ENCODE peak calls at places on chromosomes 6 and 20, in ten cellular contexts. V is CD4-positive, alpha-beta T cell; B is A673; G is AG10803; S is fibroblast of the aortic adventitia; O is nephron progenitor cell; Y is Peyer's patch; Z is lower lobe of right lung; T is cardiac muscle cell; Q is CD8-positive, alpha-beta T cell. M is an unnamed sample.

GRCh38 chr20:21517566-21518277 is 3.9 kb upstream of the NKX2-2 start:
- DNase-seq in V (no peak), Q (no peak), T (no peak), O (no peak), Z (peak), G (no peak), B (peak), Y (peak), S (no peak), M (peak)

GRCh38 chr20:64279826-64280459 is 24.4 kb downstream of the PCMTD2 start:
- DNase-seq in O (no peak), V (no peak), G (no peak), S (no peak), B (no peak), Z (no peak), T (no peak), Q (no peak), Y (no peak), M (no peak)

GRCh38 chr6:69719602-69720193 is 77.1 kb downstream of the LMBRD1 start:
- DNase-seq in T (peak), Z (no peak), Y (no peak), G (peak), Q (no peak), S (peak), O (no peak), B (peak), V (no peak), M (no peak)

GRCh38 chr20:25083773-25084615 is 2.1 kb upstream of the VSX1 start:
- DNase-seq in G (no peak), B (no peak), Y (no peak), Z (no peak), S (no peak), T (no peak), Q (no peak), O (peak), V (peak), M (peak)

GRCh38 chr20:44170796-44171410 is 16.1 kb downstream of the JPH2 start:
- DNase-seq in T (peak), V (no peak), G (peak), B (peak), S (peak), O (no peak), Z (no peak), Y (no peak), Q (no peak), M (no peak)

GRCh38 chr6:43972915-43973304 is 154.3 kb downstream of the MRPL14 start:
- DNase-seq in V (no peak), O (no peak), Z (peak), Q (no peak), G (peak), B (peak), S (peak), T (peak), Y (peak), M (no peak)

GRCh38 chr6:137237413-137238170 is 18.4 kb upstream of the IFNGR1 start:
- DNase-seq in S (peak), T (peak), B (peak), Y (no peak), G (peak), Q (no peak), Z (no peak), V (no peak), O (no peak), M (no peak)

GRCh38 chr6:26216886-26217713 is 129.9 kb downstream of the HFE start:
- DNase-seq in B (no peak), G (peak), V (peak), Z (peak), T (peak), S (peak), Y (peak), Q (peak), O (peak), M (no peak)

GRCh38 chr6:13787146-13787545 is 27.2 kb downstream of the MCUR1 start:
- DNase-seq in V (no peak), T (peak), Y (no peak), G (peak), S (peak), O (no peak), Z (no peak), Q (no peak), B (peak), M (no peak)

GRCh38 chr20:11281768-11282167 is 608.0 kb upstream of the JAG1 start:
- DNase-seq in B (no peak), O (no peak), Q (no peak), Z (no peak), V (no peak), T (no peak), Y (no peak), S (no peak), G (no peak), M (no peak)

GRCh38 chr20:64146936-64147451 is 17.3 kb upstream of the MYT1 start:
- DNase-seq in G (no peak), S (no peak), Z (peak), O (no peak), B (no peak), V (no peak), T (no peak), Q (no peak), Y (no peak), M (no peak)

GRCh38 chr6:150741633-150742200 is 123.8 kb upstream of the MTHFD1L start:
- DNase-seq in V (no peak), S (no peak), G (no peak), O (no peak), Q (no peak), B (peak), Y (peak), Z (no peak), T (peak), M (peak)

GRCh38 chr20:48627737-48628128 is 200.1 kb downstream of the PREX1 start:
- DNase-seq in G (no peak), T (no peak), B (no peak), S (no peak), O (no peak), Y (no peak), Q (no peak), Z (peak), V (no peak), M (no peak)

GRCh38 chr6:169800668-169801395 is 49.4 kb downstream of the ERMARD start:
- DNase-seq in O (no peak), Q (no peak), B (peak), Z (no peak), V (no peak), T (peak), G (peak), S (peak), Y (no peak), M (no peak)

GRCh38 chr20:57941121-57941522 is 231.3 kb upstream of the PMEPA1 start:
- DNase-seq in S (no peak), Q (no peak), G (no peak), O (no peak), V (no peak), B (no peak), T (no peak), Z (no peak), Y (peak), M (no peak)

GRCh38 chr20:47318027-47318595 is 38.4 kb downstream of the ZMYND8 start:
- DNase-seq in O (peak), Z (peak), B (peak), V (no peak), Q (no peak), S (peak), G (peak), T (no peak), Y (no peak), M (no peak)

GRCh38 chr6:44805239-44805849 is 417.8 kb downstream of the CDC5L start:
- DNase-seq in Z (no peak), Y (no peak), O (no peak), V (no peak), T (peak), G (peak), Q (no peak), S (peak), B (no peak), M (no peak)

GRCh38 chr6:46175446-46175845 is 4.7 kb upstream of the ENPP5 start:
- DNase-seq in O (no peak), G (peak), Z (no peak), S (no peak), B (no peak), T (peak), Q (no peak), V (no peak), Y (no peak), M (peak)

GRCh38 chr20:6993526-6993925 is 226.0 kb downstream of the BMP2 start:
- DNase-seq in Q (no peak), T (no peak), Y (no peak), Z (no peak), O (no peak), V (no peak), B (no peak), S (no peak), G (no peak), M (no peak)

GRCh38 chr6:36821581-36822335 is 17.5 kb downstream of the CPNE5 start:
- DNase-seq in O (no peak), G (no peak), B (no peak), Y (no peak), Q (no peak), S (no peak), T (no peak), V (no peak), Z (no peak), M (no peak)

GRCh38 chr6:113719056-113719455 is 138.1 kb upstream of the MARCKS start:
- DNase-seq in G (no peak), V (no peak), O (no peak), Y (peak), S (peak), Q (no peak), Z (no peak), B (peak), T (no peak), M (no peak)

GRCh38 chr6:133756046-133756445 is 132.9 kb upstream of the TCF21 start:
- DNase-seq in V (no peak), B (peak), G (peak), T (peak), Y (no peak), Q (no peak), Z (no peak), O (no peak), S (peak), M (no peak)

GRCh38 chr6:17291778-17292177 is 10.6 kb downstream of the RBM24 start:
- DNase-seq in Q (no peak), O (no peak), Z (no peak), S (no peak), G (no peak), Y (no peak), T (no peak), V (no peak), B (no peak), M (no peak)

GRCh38 chr6:170434821-170435155 is 118.3 kb downstream of the PSMB1 start:
- DNase-seq in G (no peak), S (no peak), Y (no peak), V (no peak), Z (no peak), Q (no peak), T (no peak), B (no peak), O (no peak), M (no peak)

GRCh38 chr6:119284861-119285521 is 64.6 kb downstream of the MAN1A1 start:
- DNase-seq in G (no peak), S (no peak), Y (no peak), Z (no peak), T (no peak), V (no peak), B (no peak), O (no peak), Q (no peak), M (no peak)

GRCh38 chr6:25637946-25638345 is 14.1 kb upstream of the SCGN start:
- DNase-seq in V (no peak), Z (no peak), O (no peak), Y (no peak), T (no peak), Q (no peak), B (no peak), G (no peak), S (no peak), M (no peak)

GRCh38 chr20:32554965-32555289 is 30.2 kb downstream of the NOL4L start:
- DNase-seq in Q (no peak), Z (no peak), V (no peak), S (no peak), G (no peak), Y (no peak), T (no peak), B (no peak), O (no peak), M (no peak)

GRCh38 chr20:642398-643174 is 10.4 kb downstream of the SRXN1 start:
- DNase-seq in S (no peak), Q (no peak), T (no peak), O (peak), Y (no peak), B (peak), Z (no peak), V (no peak), G (no peak), M (no peak)

GRCh38 chr6:156686429-156686939 is 90.7 kb upstream of the ARID1B start:
- DNase-seq in Z (peak), O (peak), G (peak), S (peak), B (no peak), Y (peak), V (peak), T (peak), Q (peak), M (peak)

GRCh38 chr6:157323924-157324276 is 581 bp upstream of the TMEM242 start:
- DNase-seq in Q (peak), Y (peak), V (peak), Z (peak), S (peak), G (peak), T (peak), B (peak), O (peak), M (peak)

GRCh38 chr6:105121981-105122380 is 57.8 kb downstream of the POPDC3 start:
- DNase-seq in B (no peak), T (no peak), Y (no peak), S (no peak), V (no peak), O (no peak), Z (no peak), G (no peak), Q (no peak), M (no peak)

GRCh38 chr6:43457643-43458042 is 2.3 kb upstream of the DLK2 start:
- DNase-seq in S (no peak), B (no peak), Z (no peak), T (no peak), V (no peak), Y (no peak), O (no peak), G (no peak), Q (no peak), M (no peak)

GRCh38 chr6:22157233-22157632 is 139.6 kb downstream of the PRL start:
- DNase-seq in G (no peak), Z (no peak), Y (no peak), S (no peak), T (no peak), V (no peak), O (no peak), B (no peak), Q (no peak), M (no peak)

GRCh38 chr6:92541457-92542060 is 877.8 kb downstream of the EPHA7 start:
- DNase-seq in S (no peak), Q (no peak), T (no peak), G (no peak), Z (no peak), Y (no peak), V (no peak), O (no peak), B (no peak), M (no peak)

GRCh38 chr6:130417951-130418350 is 52.1 kb downstream of the TMEM200A start:
- DNase-seq in T (peak), B (no peak), Z (no peak), S (peak), V (no peak), Y (no peak), G (peak), O (no peak), Q (no peak), M (no peak)

DNA sequence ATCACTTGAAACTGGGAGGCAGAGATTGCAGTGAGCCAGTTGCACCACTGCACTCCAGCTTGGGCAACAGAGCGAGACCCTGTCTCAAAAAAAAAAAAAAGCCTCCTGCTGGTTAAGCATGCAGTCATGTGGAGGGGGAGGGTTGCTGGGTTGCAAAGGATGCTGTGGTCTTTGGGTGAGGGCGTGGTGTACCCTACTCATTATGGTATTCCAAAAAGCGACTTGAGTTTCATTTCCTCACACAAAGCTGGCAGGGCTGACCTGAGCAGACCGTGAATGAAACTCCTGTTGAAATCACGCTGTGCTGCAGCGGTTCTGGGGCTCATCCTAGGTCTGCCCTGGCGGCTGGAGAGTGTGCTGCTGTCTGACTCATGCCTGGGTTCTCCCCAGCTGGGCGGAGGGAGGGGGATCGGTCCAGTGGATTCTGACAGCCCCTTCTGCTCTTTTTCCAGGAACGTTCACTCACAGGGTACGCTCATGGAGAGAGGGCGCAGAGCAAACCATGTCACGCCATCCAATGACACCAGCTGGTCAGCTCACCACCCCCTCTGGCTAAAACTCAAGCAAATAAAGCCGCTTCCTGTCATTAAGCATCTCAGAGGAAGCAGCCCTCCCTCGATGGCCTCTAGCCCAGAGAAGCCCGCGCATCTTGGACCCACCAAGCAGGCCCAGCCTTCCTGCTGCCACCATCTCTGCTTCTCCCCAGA is 166.2 kb downstream of the SCML4 start:
- DNase-seq in T (peak), G (no peak), Y (peak), S (peak), B (no peak), Q (peak), Z (peak), V (no peak), O (no peak), M (peak)
- TF ChIP-seq CTCF in T (peak), G (no peak), Y (peak), S (peak), B (no peak), Q (no peak), Z (peak), V (no peak), O (no peak), M (no peak)

GRCh38 chr6:7085911-7086310 is 21.9 kb upstream of the RREB1 start:
- DNase-seq in O (no peak), Q (no peak), B (peak), Y (peak), Z (peak), T (peak), S (no peak), G (peak), V (no peak), M (no peak)

GRCh38 chr6:7087491-7087979 is 20.2 kb upstream of the RREB1 start:
- DNase-seq in G (no peak), V (peak), O (no peak), Z (no peak), T (no peak), S (no peak), Y (peak), B (no peak), Q (peak), M (peak)

GRCh38 chr6:7088076-7088742 is 19.6 kb upstream of the RREB1 start:
- DNase-seq in B (no peak), G (no peak), Q (no peak), V (no peak), Y (no peak), S (no peak), Z (no peak), T (no peak), O (no peak), M (no peak)

GRCh38 chr6:7086488-7086887 is 21.3 kb upstream of the RREB1 start:
- DNase-seq in O (no peak), Z (peak), S (peak), V (no peak), G (peak), Q (no peak), Y (peak), T (peak), B (no peak), M (peak)

DNA sequence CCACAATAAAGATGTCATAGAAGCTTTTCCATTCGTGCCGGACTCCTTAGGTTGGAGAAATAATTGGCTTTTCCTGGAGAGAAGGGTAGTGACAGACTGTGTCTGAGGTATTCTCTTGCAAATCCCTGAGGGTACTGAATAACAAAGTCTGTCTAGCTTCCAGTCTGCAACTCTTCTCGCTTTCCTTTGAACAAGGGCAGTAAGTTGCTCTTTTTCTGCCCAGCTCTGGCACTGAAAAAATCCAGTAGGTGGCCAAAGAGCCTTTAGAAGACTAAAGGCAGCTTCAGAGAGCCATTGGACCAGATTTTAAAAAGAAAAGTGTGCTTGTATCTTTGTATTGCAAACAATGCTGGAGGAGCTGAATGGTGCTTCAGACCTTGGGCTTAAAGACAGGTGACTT is 20.7 kb upstream of the RREB1 start:
- DNase-seq in V (no peak), G (peak), Q (no peak), S (peak), Z (no peak), B (peak), O (no peak), T (peak), Y (no peak), M (no peak)
- TF ChIP-seq CTCF in V (no peak), G (peak), Q (no peak), S (peak), Z (peak), B (peak), O (no peak), T (peak), Y (peak), M (no peak)

DNA sequence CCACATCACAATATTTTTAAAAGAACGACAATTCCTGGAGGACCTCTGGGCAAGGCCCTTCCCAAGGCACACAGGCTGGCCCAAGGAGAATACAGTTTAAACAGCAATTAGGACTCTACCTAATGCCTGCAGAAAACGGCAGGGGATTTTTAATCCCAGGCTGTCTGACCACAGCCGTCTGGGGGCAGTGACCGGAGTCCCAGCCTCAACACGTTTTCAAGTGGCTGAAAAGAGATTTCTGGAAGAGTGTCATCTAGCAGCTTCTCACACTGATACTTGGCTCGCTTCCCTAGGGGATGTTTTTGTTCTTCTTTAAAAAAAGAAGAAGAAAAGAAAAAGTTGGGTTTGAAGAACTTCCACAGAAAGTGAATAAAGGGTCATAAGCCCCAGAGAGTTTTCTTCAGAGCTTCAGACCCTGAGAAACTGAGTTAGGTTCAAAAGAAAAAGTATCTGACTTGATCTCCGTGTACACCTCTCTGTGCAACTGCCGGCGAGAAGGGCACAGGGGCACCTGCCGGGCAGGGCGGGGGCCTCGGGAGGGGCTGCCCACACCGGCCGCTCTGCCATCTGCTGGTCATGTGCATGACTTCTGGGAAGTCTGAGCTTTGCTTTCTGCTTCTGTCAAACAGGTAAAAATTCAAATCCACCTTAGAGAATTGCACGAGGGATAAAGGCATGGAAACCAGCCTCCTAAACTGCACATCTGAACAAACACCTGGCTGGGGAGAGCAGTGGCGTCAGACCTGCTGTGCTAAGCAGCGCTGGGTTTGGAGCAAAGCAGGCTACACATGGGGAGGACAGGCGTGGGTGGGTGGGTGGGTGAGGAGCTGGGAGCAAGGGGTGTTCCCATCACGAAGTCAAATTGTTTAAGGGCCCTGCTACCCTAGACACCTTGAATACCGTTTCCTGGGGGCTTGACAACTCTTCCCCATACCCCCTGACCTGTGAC is 33.0 kb downstream of the RRBP1 start:
- DNase-seq in O (no peak), Y (peak), S (no peak), T (no peak), G (no peak), V (peak), Q (peak), Z (peak), B (no peak), M (peak)
- TF ChIP-seq CTCF in O (peak), Y (peak), S (peak), T (peak), G (peak), V (peak), Q (peak), Z (peak), B (peak), M (peak)

DNA sequence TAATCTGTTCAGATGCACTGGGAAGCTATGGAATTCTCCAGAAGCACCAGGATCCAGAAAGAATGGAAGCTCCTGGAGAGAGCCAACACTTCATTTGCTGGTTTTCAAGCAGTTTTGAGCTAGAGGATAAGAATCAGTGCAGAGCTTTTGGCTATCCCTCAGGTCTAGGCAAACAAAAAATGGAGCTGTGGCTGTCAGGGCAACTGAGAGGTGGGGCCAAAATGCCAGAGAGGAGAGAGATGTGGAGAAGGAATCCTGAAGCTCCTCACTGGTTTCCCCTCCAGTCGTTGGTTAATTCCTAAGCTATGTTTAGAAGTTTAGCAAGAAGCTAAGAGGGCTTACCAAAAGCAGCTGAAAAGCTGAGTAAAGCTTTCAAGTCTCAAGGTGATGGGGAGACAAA is 294.2 kb upstream of the JARID2 start:
- DNase-seq in O (no peak), G (peak), S (peak), T (no peak), Q (no peak), V (no peak), Y (no peak), Z (no peak), B (no peak), M (no peak)
- TF ChIP-seq CTCF in O (no peak), G (no peak), S (no peak), T (no peak), Q (no peak), V (no peak), Y (no peak), Z (no peak), B (no peak), M (no peak)